ENCODE peak calls at places on chromosomes 13 and 19, in five cellular contexts. Q is sigmoid colon, U is ovary, F is stomach, P is suprapubic skin. Z is an unnamed sample.

GRCh38 chr13:71327266-71327665 is 539.7 kb downstream of the DACH1 start:
- DNase-seq in Q (no peak), U (no peak), F (no peak), P (no peak), Z (no peak)

GRCh38 chr19:2771786-2772674 is 11.0 kb downstream of the SGTA start:
- DNase-seq in Q (no peak), U (no peak), F (no peak), P (no peak), Z (no peak)

GRCh38 chr13:30818323-30818960 is 83.1 kb downstream of the ALOX5AP start:
- DNase-seq in Q (peak), U (no peak), F (no peak), P (no peak), Z (no peak)

GRCh38 chr19:7679771-7680605 is 645 bp upstream of the TRAPPC5 start:
- DNase-seq in Q (no peak), U (no peak), F (no peak), P (no peak), Z (no peak)

GRCh38 chr13:74132768-74133656 is 1.2 kb downstream of the KLF12 start:
- DNase-seq in Q (peak), U (peak), F (peak), P (peak), Z (no peak)

GRCh38 chr19:55454787-55455243 is 6.6 kb downstream of the ISOC2 start:
- DNase-seq in Q (no peak), U (no peak), F (no peak), P (no peak), Z (no peak)

GRCh38 chr19:33675501-33676124 is 53.9 kb downstream of the CHST8 start:
- DNase-seq in Q (peak), U (no peak), F (peak), P (peak), Z (no peak)

GRCh38 chr13:38582133-38582532 is 104.7 kb upstream of the FREM2 start:
- DNase-seq in Q (no peak), U (no peak), F (no peak), P (no peak), Z (no peak)

GRCh38 chr19:44890366-44891015 is 563 bp upstream of the TOMM40 start:
- DNase-seq in Q (no peak), U (no peak), F (no peak), P (peak), Z (peak)

GRCh38 chr13:32881792-32882175 is 134.4 kb upstream of the KL start:
- DNase-seq in Q (no peak), U (no peak), F (no peak), P (no peak), Z (no peak)

GRCh38 chr19:14061751-14062557 is at the start of gene PALM3:
- DNase-seq in Q (no peak), U (no peak), F (peak), P (no peak), Z (no peak)

GRCh38 chr13:92694047-92694446 is 532.6 kb upstream of the GPC6 start:
- DNase-seq in Q (no peak), U (no peak), F (no peak), P (no peak), Z (no peak)

GRCh38 chr13:87123987-87124784 is 547.0 kb upstream of the SLITRK5 start:
- DNase-seq in Q (no peak), U (no peak), F (no peak), P (no peak), Z (no peak)

GRCh38 chr13:31755803-31756212 is 16.5 kb downstream of the RXFP2 start:
- DNase-seq in Q (no peak), U (no peak), F (no peak), P (no peak), Z (no peak)

GRCh38 chr19:46069841-46070341 is 29.1 kb upstream of the IGFL4 start:
- DNase-seq in Q (no peak), U (no peak), F (no peak), P (no peak), Z (no peak)

GRCh38 chr13:49218493-49219051 is 1.6 kb upstream of the MLNR start:
- DNase-seq in Q (no peak), U (no peak), F (no peak), P (no peak), Z (no peak)

GRCh38 chr13:54206601-54207000 is 1178.0 kb downstream of the OLFM4 start:
- DNase-seq in Q (no peak), U (no peak), F (no peak), P (no peak), Z (no peak)

GRCh38 chr13:113785051-113786010 is 26.3 kb downstream of the TMEM255B start:
- DNase-seq in Q (no peak), U (no peak), F (no peak), P (no peak), Z (no peak)

GRCh38 chr19:13795595-13796300 is 505 bp downstream of the ZSWIM4 start:
- DNase-seq in Q (no peak), U (peak), F (no peak), P (no peak), Z (no peak)

GRCh38 chr19:13727798-13728197 is 36.5 kb upstream of the MRI1 start:
- DNase-seq in Q (no peak), U (no peak), F (no peak), P (no peak), Z (peak)

GRCh38 chr13:106230450-106230849 is 305.0 kb downstream of the EFNB2 start:
- DNase-seq in Q (no peak), U (no peak), F (no peak), P (no peak), Z (no peak)

GRCh38 chr19:16447015-16447384 is 24.8 kb downstream of the EPS15L1 start:
- DNase-seq in Q (peak), U (peak), F (peak), P (peak), Z (peak)
- TF ChIP-seq EP300 in Q (no peak), U (no peak), F (no peak), P (no peak), Z (peak)

GRCh38 chr19:12581100-12581499 is 29.5 kb downstream of the ZNF490 start:
- DNase-seq in Q (no peak), U (no peak), F (no peak), P (no peak), Z (no peak)

GRCh38 chr19:12580180-12580694 is 29.0 kb upstream of the ZNF564 start:
- DNase-seq in Q (no peak), U (no peak), F (no peak), P (no peak), Z (no peak)

GRCh38 chr19:12574036-12574435 is 22.8 kb upstream of the ZNF564 start:
- DNase-seq in Q (no peak), U (no peak), F (no peak), P (no peak), Z (no peak)

GRCh38 chr19:12578641-12579040 is 27.4 kb upstream of the ZNF564 start:
- DNase-seq in Q (no peak), U (no peak), F (no peak), P (no peak), Z (no peak)
- TF ChIP-seq POLR2A in Q (no peak), U (no peak), F (no peak), P (no peak), Z (no peak)

GRCh38 chr19:40119380-40119779 is 28.6 kb upstream of the ZNF780A start:
- DNase-seq in Q (no peak), U (no peak), F (no peak), P (no peak), Z (no peak)
- TF ChIP-seq EP300 in Q (no peak), U (no peak), F (no peak), P (no peak), Z (no peak)

GRCh38 chr13:23980160-23980551 is 82.9 kb upstream of the C1QTNF9B start:
- DNase-seq in Q (peak), U (peak), F (peak), P (peak), Z (peak)
- TF ChIP-seq POLR2A in Q (no peak), U (no peak), F (no peak), P (no peak), Z (peak)

DNA sequence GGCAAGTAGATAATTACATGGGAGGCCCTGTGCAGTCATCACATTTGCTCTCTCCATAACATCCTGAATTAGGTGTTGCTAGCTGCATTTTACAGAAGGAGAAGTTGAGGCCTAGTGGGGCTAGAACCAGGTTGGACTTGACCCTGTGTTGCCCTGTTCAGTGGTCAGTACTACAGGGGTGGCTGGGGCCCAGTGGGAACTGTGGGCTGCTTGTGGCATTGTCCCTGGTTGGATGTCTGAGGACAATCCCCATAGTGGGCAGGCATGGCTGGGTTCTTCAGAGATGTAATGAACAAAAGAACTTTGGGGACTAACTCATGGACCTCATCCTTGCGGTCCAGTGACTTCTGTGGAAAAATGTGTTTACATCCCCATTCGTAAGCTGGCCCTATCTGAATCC is 38.9 kb downstream of the MTUS2 start:
- DNase-seq in Q (no peak), U (no peak), F (no peak), P (no peak), Z (no peak)
- TF ChIP-seq EP300 in Q (no peak), U (no peak), F (no peak), P (no peak), Z (no peak)

GRCh38 chr19:49104229-49104864 is 9.8 kb upstream of the LIN7B start:
- DNase-seq in Q (no peak), U (no peak), F (no peak), P (no peak), Z (no peak)
- TF ChIP-seq POLR2A in Q (no peak), U (no peak), F (no peak), P (no peak), Z (no peak)

GRCh38 chr13:21971662-21972635 is 301.1 kb downstream of the FGF9 start:
- DNase-seq in Q (no peak), U (no peak), F (no peak), P (no peak), Z (no peak)
- TF ChIP-seq EP300 in Q (no peak), U (no peak), F (no peak), P (no peak), Z (no peak)

DNA sequence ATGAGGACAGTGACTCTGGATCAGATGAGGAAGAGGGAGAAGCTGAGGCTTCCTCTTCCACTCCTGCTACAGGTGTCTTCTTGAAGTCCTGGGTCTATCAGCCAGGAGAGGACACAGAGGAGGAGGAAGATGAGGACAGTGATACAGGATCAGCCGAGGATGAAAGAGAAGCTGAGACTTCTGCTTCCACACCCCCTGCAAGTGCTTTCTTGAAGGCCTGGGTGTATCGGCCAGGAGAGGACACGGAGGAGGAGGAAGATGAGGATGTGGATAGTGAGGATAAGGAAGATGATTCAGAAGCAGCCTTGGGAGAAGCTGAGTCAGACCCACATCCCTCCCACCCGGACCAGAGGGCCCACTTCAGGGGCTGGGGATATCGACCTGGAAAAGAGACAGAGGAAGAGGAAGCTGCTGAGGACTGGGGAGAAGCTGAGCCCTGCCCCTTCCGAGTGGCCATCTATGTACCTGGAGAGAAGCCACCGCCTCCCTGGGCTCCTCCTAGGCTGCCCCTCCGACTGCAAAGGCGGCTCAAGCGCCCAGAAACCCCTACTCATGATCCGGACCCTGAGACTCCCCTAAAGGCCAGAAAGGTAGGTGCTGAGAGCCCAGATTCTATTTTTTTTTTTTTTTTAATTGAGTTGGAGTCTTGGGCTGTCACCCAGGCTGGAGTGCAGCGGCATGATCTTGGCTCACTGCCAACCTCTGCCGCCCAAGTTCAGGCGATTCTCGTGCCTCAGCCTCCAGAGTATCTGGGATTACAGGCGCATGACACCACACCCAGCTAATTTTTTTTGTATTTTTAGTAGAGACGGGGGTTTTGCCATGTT is 2.3 kb downstream of the PPP1R15A start:
- DNase-seq in Q (no peak), U (peak), F (peak), P (no peak), Z (peak)
- TF ChIP-seq POLR2A in Q (no peak), U (no peak), F (no peak), P (no peak), Z (no peak)

GRCh38 chr13:79405831-79406596 is at the start of gene RBM26:
- DNase-seq in Q (peak), U (peak), F (peak), P (peak), Z (peak)
- TF ChIP-seq EP300 in Q (no peak), U (no peak), F (no peak), P (no peak), Z (peak)

GRCh38 chr19:567296-567900 is 5.0 kb upstream of the BSG start:
- DNase-seq in Q (peak), U (no peak), F (no peak), P (no peak), Z (no peak)

GRCh38 chr19:571127-571974 is 1.0 kb upstream of the BSG start:
- DNase-seq in Q (no peak), U (no peak), F (peak), P (no peak), Z (no peak)

GRCh38 chr19:570315-570714 is 2.1 kb upstream of the BSG start:
- DNase-seq in Q (no peak), U (no peak), F (no peak), P (no peak), Z (no peak)

GRCh38 chr19:566844-567243 is 5.6 kb upstream of the BSG start:
- DNase-seq in Q (peak), U (no peak), F (no peak), P (no peak), Z (no peak)

GRCh38 chr19:566403-566802 is 6.0 kb upstream of the BSG start:
- DNase-seq in Q (peak), U (peak), F (no peak), P (no peak), Z (no peak)
- TF ChIP-seq POLR2A in Q (no peak), U (peak), F (no peak), P (no peak), Z (no peak)

Z was measured in tibial nerve.